ENCODE peak calls at places on chromosome 16, in four cellular contexts. O is thoracic aorta, I is A549, Y is lower leg skin. S is an unnamed sample.

GRCh38 chr16:65069766-65070165 is 52.1 kb downstream of the CDH11 start:
- DNase-seq in O (no peak), I (no peak), Y (no peak), S (no peak)

GRCh38 chr16:30374538-30374937 is at the start of gene MYL11:
- DNase-seq in O (no peak), I (no peak), Y (no peak), S (no peak)

GRCh38 chr16:51161440-51162195 is 10.5 kb upstream of the SALL1 start:
- DNase-seq in O (no peak), I (no peak), Y (no peak), S (no peak)

GRCh38 chr16:19419691-19420060 is 2.0 kb downstream of the TMC5 start:
- DNase-seq in O (no peak), I (peak), Y (no peak), S (no peak)

GRCh38 chr16:85173981-85174751 is 61.9 kb upstream of the CIBAR2 start:
- DNase-seq in O (no peak), I (peak), Y (no peak), S (no peak)

GRCh38 chr16:26856791-26857190 is 209.9 kb upstream of the C16orf82 start:
- DNase-seq in O (no peak), I (no peak), Y (no peak), S (no peak)

GRCh38 chr16:27724491-27724878 is 174.5 kb downstream of the KATNIP start:
- DNase-seq in O (no peak), I (no peak), Y (no peak), S (no peak)

GRCh38 chr16:17358846-17359245 is 111.9 kb downstream of the XYLT1 start:
- DNase-seq in O (no peak), I (no peak), Y (no peak), S (no peak)

GRCh38 chr16:21622545-21622944 is 23.2 kb downstream of the METTL9 start:
- DNase-seq in O (no peak), I (no peak), Y (no peak), S (no peak)

GRCh38 chr16:19213885-19214284 is 45.8 kb downstream of the SYT17 start:
- DNase-seq in O (no peak), I (no peak), Y (no peak), S (no peak)

GRCh38 chr16:7577588-7577987 is 244.9 kb downstream of the RBFOX1 start:
- DNase-seq in O (no peak), I (no peak), Y (no peak), S (no peak)

GRCh38 chr16:83744521-83744981 is 63.2 kb upstream of the HSBP1 start:
- DNase-seq in O (no peak), I (no peak), Y (peak), S (no peak)

GRCh38 chr16:72664480-72665408 is 383.2 kb downstream of the ZFHX3 start:
- DNase-seq in O (peak), I (peak), Y (peak), S (peak)

GRCh38 chr16:86789621-86790051 is 211.3 kb downstream of the FOXL1 start:
- DNase-seq in O (no peak), I (no peak), Y (no peak), S (no peak)

GRCh38 chr16:31242197-31242596 is 17.6 kb upstream of the ITGAM start:
- DNase-seq in O (no peak), I (no peak), Y (peak), S (no peak)

GRCh38 chr16:54282923-54283734 is 3.5 kb downstream of the IRX3 start:
- DNase-seq in O (no peak), I (no peak), Y (no peak), S (no peak)

GRCh38 chr16:75921281-75921680 is 195.0 kb upstream of the CPHXL start:
- DNase-seq in O (no peak), I (no peak), Y (no peak), S (no peak)

GRCh38 chr16:59597269-59597668 is 863.2 kb upstream of the GOT2 start:
- DNase-seq in O (no peak), I (no peak), Y (no peak), S (no peak)

GRCh38 chr16:61684566-61684965 is 351.7 kb downstream of the CDH8 start:
- DNase-seq in O (no peak), I (no peak), Y (no peak), S (no peak)

GRCh38 chr16:10990378-10990777 is 46.0 kb downstream of the CLEC16A start:
- DNase-seq in O (no peak), I (no peak), Y (no peak), S (no peak)

GRCh38 chr16:55534773-55535172 is 25.9 kb downstream of the LPCAT2 start:
- DNase-seq in O (no peak), I (no peak), Y (no peak), S (no peak)

DNA sequence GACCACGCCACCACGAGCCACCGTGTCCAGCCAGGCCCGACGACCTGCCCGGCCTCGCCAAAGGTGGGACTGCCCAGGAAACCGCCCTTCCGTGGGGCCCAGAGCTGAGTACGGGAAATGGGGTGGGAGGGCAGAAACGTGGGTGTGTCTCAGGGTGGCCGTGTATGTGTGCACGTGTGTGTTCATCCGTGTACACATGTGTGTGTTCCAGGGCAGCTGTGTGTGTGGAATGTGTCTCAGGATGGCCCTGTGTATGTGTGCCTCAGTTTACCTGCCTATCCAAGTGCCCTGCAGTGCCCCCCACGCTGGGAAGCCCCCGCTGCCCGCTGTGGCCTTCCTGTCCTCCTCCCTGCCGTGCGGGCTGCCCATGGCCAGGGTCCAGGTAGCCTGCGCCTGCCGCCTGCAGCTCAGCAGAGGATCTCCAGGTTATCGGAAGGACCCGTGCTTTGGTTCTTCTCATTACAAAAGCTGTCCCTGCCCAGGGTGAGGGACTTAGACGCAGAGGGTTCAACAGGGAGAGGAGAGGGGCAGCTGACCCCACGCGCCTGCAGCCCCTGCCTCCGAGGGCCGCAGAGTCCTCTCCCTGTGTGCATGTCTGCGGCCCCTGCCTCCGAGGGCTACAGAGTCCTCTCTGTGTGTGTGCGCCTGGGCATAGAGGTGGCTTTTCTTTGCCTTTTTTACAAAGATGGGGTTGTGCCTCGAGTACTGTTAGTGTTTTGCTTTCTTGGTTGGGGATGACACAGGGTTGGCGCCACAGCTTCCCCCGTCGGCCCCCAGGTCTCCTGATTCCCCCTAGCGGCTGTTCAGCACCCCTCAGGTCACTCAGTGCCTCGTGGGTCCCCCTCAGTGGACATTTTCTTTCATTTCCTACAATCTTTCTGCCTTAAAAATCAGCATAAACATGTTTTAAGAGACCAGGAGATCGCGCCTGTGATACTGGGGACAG is 23.6 kb downstream of the ZNF469 start:
- DNase-seq in O (no peak), I (no peak), Y (no peak), S (no peak)
- TF ChIP-seq CTCF in O (no peak), I (no peak), Y (no peak), S (peak)

GRCh38 chr16:81198635-81199034 is 39.9 kb upstream of the BCO1 start:
- DNase-seq in O (no peak), I (no peak), Y (no peak), S (no peak)
- TF ChIP-seq CTCF in O (no peak), I (no peak), Y (no peak), S (no peak)

GRCh38 chr16:66272461-66272860 is 94.0 kb upstream of the CDH5 start:
- DNase-seq in O (no peak), I (no peak), Y (no peak), S (no peak)

GRCh38 chr16:66273036-66273435 is 93.5 kb upstream of the CDH5 start:
- DNase-seq in O (no peak), I (no peak), Y (no peak), S (no peak)

GRCh38 chr16:66274335-66275110 is 92.0 kb upstream of the CDH5 start:
- DNase-seq in O (no peak), I (peak), Y (no peak), S (peak)

GRCh38 chr16:66275795-66276428 is 90.6 kb upstream of the CDH5 start:
- DNase-seq in O (no peak), I (peak), Y (no peak), S (peak)

DNA sequence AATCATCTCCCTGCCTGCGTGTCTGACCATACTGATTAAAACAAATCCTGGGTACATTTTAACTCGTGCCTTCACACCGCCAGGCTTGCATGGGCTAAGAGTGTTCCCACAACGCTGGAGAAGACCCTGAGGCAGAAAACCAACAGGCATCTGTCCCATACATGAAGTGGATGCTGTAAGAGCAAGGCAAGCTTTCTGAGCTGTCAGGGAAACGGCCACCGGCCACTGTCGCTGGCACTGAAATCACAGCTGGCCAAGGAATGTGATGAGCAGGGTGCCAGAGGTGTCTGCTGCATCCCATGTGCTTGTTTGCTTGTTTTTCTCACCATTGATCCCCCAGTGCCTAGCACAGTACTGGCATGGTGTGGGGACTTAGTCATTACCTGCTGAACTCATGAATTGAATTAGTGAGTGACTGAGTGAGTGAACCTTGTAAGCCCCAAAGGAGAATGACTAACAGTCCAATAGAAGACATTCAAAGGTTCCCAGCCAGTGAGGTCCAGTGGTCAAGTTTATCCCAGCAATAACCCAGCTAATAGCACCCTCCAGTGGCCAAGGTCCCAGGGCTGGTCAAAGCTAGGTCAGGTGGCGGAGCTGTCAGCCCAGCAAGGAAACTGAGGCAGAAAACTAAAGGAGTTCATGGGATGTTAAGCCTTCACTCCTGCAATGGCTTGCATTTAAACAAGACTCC is 92.7 kb upstream of the CDH5 start:
- DNase-seq in O (no peak), I (no peak), Y (no peak), S (peak)
- TF ChIP-seq CTCF in O (no peak), I (no peak), Y (no peak), S (peak)

DNA sequence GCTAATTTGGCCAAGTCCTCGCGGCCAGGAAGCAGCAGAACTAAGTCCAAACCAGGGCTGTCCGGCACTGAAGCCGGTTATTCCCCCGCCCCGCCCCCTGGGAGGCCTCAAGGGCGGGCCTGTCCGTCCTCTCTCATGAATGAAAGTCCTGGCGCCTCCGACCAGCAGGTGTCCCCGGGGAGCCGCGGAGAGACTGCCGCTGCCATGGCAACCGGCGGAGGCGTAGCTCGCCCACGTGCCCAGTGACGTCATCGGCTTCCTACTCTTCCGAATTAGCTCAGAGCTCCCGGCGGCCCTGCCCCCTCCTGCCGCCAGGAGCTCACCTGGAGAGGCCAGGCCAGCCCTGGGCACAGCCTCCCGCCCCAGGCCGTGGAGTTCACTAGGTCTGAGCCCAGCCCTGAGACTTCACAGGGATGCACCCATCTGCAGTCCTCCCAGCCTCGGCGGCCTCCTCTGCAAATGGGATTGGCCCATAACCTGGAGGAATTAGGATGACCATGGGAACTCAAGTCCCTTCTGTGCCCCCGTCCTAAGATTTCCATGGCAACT is 1.3 kb downstream of the SPATA2L start:
- DNase-seq in O (peak), I (peak), Y (peak), S (peak)
- TF ChIP-seq CTCF in O (peak), I (peak), Y (no peak), S (peak)

DNA sequence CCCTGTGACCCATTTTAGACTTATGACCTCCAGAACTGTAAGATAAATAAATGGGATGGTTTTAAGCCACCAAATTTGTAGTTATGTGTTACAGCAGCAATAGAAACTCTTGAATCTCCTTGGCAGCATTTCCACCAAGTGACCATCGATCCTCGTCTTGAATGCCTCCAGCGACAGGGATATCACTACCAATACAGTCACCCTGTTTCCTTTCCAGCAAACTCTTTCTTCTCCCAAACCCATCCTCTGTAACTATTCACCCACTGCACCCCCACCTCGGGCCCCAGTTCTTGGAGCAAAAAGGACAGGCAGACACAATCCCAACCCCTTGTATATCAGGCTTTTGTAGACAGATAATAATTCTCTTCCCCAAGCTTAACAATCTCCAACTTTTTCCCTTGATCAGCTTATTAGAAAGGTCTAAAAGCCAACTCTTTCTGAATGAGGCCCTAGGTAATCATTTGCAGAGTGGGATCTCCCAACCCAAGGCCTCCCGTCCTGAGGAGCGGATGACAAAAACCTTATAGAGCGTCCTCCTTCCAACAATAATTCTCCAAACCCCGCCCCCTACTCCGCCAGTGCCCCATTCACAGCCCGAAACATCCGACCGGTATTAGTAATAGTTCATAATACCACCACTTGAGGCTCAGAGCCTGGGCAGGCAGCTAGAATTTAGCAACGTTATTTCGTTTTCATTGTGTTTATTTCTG is 14.7 kb upstream of the PLLP start:
- DNase-seq in O (peak), I (peak), Y (peak), S (no peak)
- TF ChIP-seq CTCF in O (no peak), I (peak), Y (no peak), S (peak)

GRCh38 chr16:88842308-88842756 is 14.4 kb downstream of the GALNS start:
- DNase-seq in O (no peak), I (no peak), Y (no peak), S (no peak)

GRCh38 chr16:88842806-88843205 is 13.9 kb downstream of the GALNS start:
- DNase-seq in O (no peak), I (no peak), Y (no peak), S (no peak)

GRCh38 chr16:88843256-88843655 is 13.5 kb downstream of the GALNS start:
- DNase-seq in O (no peak), I (no peak), Y (no peak), S (no peak)

GRCh38 chr16:88846088-88846487 is 10.7 kb downstream of the GALNS start:
- DNase-seq in O (no peak), I (no peak), Y (no peak), S (no peak)

GRCh38 chr16:88844412-88845118 is 12.2 kb downstream of the GALNS start:
- DNase-seq in O (no peak), I (no peak), Y (no peak), S (no peak)
- TF ChIP-seq CTCF in O (no peak), I (no peak), Y (no peak), S (peak)

GRCh38 chr16:23079683-23080221 is 69.5 kb downstream of the USP31 start:
- DNase-seq in O (no peak), I (no peak), Y (no peak), S (no peak)

GRCh38 chr16:23081675-23082119 is 67.6 kb downstream of the USP31 start:
- DNase-seq in O (no peak), I (peak), Y (no peak), S (no peak)

GRCh38 chr16:23080747-23081146 is 68.5 kb downstream of the USP31 start:
- DNase-seq in O (no peak), I (no peak), Y (no peak), S (no peak)

GRCh38 chr16:23080329-23080728 is 68.9 kb downstream of the USP31 start:
- DNase-seq in O (no peak), I (no peak), Y (no peak), S (no peak)

DNA sequence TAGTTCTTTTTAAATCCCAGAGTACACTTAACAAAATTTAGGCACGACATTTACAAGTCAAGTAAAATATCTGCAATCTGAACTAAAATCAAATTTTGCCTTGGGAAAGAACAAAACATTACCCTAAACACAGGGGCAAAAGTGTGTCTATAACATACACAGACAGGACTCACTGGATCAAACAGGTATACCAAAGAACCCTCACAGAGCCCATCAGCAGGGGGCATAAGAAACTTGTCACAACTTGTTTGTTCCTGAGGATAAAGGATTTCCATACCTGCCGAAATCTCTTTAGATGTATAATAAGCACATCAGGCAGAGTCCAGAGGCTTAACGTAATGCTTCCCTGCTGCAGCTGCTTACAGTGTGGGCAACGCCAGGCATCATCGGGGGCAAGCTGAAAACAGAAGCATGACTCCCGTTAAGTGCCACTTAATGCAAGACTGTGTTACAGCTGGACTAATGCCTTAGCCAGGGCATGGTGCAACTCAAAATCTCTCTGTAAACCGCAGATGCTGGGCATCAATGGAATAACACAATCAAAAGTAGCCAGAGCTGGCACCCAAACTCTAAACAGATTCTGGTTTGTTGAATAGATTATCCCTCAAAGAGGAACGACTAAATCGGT is 67.0 kb downstream of the USP31 start:
- DNase-seq in O (no peak), I (no peak), Y (no peak), S (no peak)
- TF ChIP-seq CTCF in O (no peak), I (peak), Y (no peak), S (no peak)

S was measured in type B pancreatic cell.